ENCODE peak calls at places on chromosomes 7 and 10, in four cellular contexts. U, K, V and F are unnamed samples.

GRCh38 chr7:127708201-127708600 is 56.2 kb downstream of the SND1 start:
- DNase-seq in U (no peak), K (no peak), V (no peak), F (no peak)

GRCh38 chr10:33160151-33160550 is 174.3 kb downstream of the NRP1 start:
- DNase-seq in U (no peak), K (no peak), V (no peak), F (no peak)

GRCh38 chr10:132539894-132540293 is 2.3 kb downstream of the INPP5A start:
- DNase-seq in U (peak; percentile 75), K (no peak), V (no peak), F (no peak)

GRCh38 chr7:107980171-107980570 is 22.8 kb downstream of the LAMB1 start:
- DNase-seq in U (no peak), K (no peak), V (no peak), F (no peak)

GRCh38 chr7:13181221-13181620 is 493.8 kb downstream of the ARL4A start:
- DNase-seq in U (peak; percentile 16), K (no peak), V (no peak), F (no peak)

GRCh38 chr7:100065452-100066186 is 15.9 kb downstream of the ZNF3 start:
- DNase-seq in U (peak; percentile 70), K (peak; percentile 16), V (peak; percentile 87), F (peak; percentile 72)

GRCh38 chr10:73847031-73847430 is 27.3 kb downstream of the CAMK2G start:
- DNase-seq in U (no peak), K (no peak), V (no peak), F (no peak)

GRCh38 chr10:80070068-80070467 is 8.4 kb upstream of the TMEM254 start:
- DNase-seq in U (no peak), K (no peak), V (no peak), F (no peak)

GRCh38 chr7:22351878-22352277 is 5.1 kb downstream of the RAPGEF5 start:
- DNase-seq in U (no peak), K (no peak), V (no peak), F (no peak)

GRCh38 chr10:60299961-60300883 is 89.5 kb downstream of the ANK3 start:
- DNase-seq in U (peak; percentile 52), K (peak; percentile 81), V (no peak), F (no peak)

GRCh38 chr10:8183241-8183704 is 128.8 kb downstream of the GATA3 start:
- DNase-seq in U (no peak), K (no peak), V (no peak), F (no peak)

GRCh38 chr10:121112618-121113384 is 261.6 kb downstream of the WDR11 start:
- DNase-seq in U (no peak), K (no peak), V (no peak), F (no peak)

GRCh38 chr10:3503299-3503698 is 281.7 kb downstream of the KLF6 start:
- DNase-seq in U (no peak), K (no peak), V (no peak), F (no peak)

GRCh38 chr10:3497581-3497980 is 287.4 kb downstream of the KLF6 start:
- DNase-seq in U (no peak), K (no peak), V (no peak), F (no peak)

GRCh38 chr10:3502606-3503005 is 282.4 kb downstream of the KLF6 start:
- DNase-seq in U (no peak), K (no peak), V (no peak), F (no peak)

GRCh38 chr10:3499120-3499519 is 285.9 kb downstream of the KLF6 start:
- DNase-seq in U (peak; percentile 64), K (no peak), V (no peak), F (no peak)

DNA sequence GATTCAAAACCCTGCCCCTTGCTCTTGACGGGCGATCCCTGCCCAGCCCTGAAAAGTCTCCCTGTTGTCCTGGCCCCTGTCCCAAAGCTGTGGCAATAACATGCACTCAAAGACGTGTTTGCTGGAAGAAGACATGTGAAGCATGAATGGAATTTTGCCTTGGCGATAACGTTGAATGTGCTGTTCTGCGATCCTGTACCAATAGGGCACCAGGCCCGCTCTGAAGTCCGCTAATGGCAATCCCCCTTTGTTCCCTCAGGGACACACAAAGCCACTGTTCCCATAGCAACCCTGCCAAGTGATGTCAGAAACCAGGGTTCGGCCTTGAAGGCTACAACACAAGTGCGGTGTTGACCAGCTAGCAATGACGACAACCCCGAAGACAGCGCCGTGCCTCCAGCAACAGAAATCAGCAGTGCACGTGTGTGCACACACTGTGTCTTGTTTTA is 284.6 kb downstream of the KLF6 start:
- DNase-seq in U (peak; percentile 90), K (peak; percentile 75), V (no peak), F (peak; percentile 59)
- H3K27ac ChIP-seq in U (peak overlapping the region; percentile 58), K (peak overlapping the region; percentile 10), V (no peak overlapping the region), F (peak overlapping the region; percentile 34)

GRCh38 chr10:72692897-72693598 is 1.1 kb downstream of the MCU start:
- DNase-seq in U (peak; percentile 18), K (peak; percentile 19), V (no peak), F (no peak)

GRCh38 chr10:72695496-72695895 is 3.6 kb downstream of the MCU start:
- DNase-seq in U (no peak), K (no peak), V (no peak), F (no peak)

GRCh38 chr10:72692057-72692891 is at the start of gene MCU:
- DNase-seq in U (peak; percentile 37), K (peak; percentile 97), V (peak; percentile 98), F (peak; percentile 86)

GRCh38 chr10:72693599-72693915 is 1.6 kb downstream of the MCU start:
- DNase-seq in U (no peak), K (no peak), V (no peak), F (no peak)

GRCh38 chr10:72694476-72695369 is 2.8 kb downstream of the MCU start:
- DNase-seq in U (peak; percentile 65), K (peak; percentile 34), V (no peak), F (no peak)
- TF ChIP-seq CTCF in U (peak; percentile 48), K (peak; percentile 48), V (peak; percentile 44), F (peak; percentile 60)

GRCh38 chr7:157541796-157542668 is 205.2 kb downstream of the DNAJB6 start:
- DNase-seq in U (no peak), K (no peak), V (no peak), F (no peak)
- H3K9me3 ChIP-seq in U (peaks cover 65% of the 10 kb centered on the region), K (no peaks in the 10 kb centered on the region), V (no peaks in the 10 kb centered on the region), F (peaks cover 95% of the 10 kb centered on the region)

DNA sequence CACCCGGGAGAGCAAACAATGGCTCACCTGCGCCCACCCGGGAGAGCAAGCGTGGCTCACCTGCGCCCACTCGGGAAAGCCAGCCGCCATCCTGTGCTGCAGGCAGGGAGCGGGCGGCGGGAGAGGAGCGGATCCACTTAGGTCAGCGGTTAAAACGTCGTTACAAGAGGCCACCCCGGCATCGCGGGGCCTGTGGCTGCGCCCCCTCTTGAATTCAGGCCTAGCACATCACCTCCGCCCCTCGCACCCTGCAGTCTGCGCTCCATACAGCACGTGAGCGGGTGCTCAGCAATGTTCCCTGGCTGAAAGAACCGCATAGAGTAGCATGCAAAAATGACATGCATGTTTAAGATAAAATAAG is 521 bp upstream of the FIGNL1 start:
- DNase-seq in U (no peak), K (no peak), V (no peak), F (no peak)
- H3K27ac ChIP-seq in U (peak overlapping the region; percentile 15), K (no peak overlapping the region), V (peak overlapping the region; percentile 67), F (no peak overlapping the region)

GRCh38 chr10:96025566-96025965 is 17.8 kb upstream of the CCNJ start:
- DNase-seq in U (peak; percentile 6), K (peak; percentile 43), V (no peak), F (no peak)
- TF ChIP-seq CTCF in U (no peak), K (no peak), V (no peak), F (peak; percentile 25)

GRCh38 chr10:105328441-105328840 is 687.4 kb downstream of the SORCS3 start:
- DNase-seq in U (no peak), K (no peak), V (no peak), F (no peak)
- H3K9me3 ChIP-seq in U (peaks cover 6% of the 10 kb centered on the region), K (no peaks in the 10 kb centered on the region), V (no peaks in the 10 kb centered on the region), F (no peaks in the 10 kb centered on the region)

DNA sequence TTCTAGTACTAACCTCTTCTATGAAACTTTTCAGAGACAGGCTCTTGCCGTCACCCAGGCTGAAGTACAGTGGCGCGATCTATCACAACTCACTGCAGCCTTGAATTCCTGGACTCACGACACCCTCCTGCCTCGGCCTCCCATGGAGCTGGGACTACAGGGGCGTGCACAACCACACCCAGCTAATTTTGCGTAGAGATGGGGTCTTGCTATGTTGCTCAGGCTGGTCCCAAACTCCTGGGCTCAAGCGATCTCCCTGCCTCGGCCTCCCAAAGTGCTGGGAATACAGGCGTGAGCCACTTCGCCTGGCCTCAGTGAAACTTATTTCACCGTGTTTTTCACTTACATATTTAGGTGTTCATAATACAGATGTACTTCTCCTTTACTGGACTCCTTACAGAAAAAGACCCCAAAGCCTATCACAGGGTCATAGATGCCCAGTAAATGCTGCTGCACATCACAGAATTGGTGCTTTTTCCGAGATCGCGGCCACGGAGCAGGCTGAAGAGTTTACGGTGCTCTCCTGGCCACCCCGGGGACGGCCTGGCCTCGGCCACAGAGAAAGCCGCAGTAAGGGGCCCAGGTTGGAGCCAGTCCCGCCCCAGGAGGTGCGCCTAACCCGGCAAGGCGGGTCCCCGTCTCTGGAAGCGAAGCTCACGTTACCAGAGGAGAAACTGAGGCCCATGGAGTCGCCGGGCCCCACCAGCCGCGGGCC is 595 bp downstream of the TBL2 start:
- DNase-seq in U (no peak), K (no peak), V (no peak), F (no peak)
- H3K27ac ChIP-seq in U (peak overlapping the region; percentile 81), K (peak overlapping the region; percentile 91), V (peak overlapping the region; percentile 56), F (peak overlapping the region; percentile 78)